ENCODE peak calls at places on chromosomes 13 and 19, in eight cellular contexts. J is fibroblast of the aortic adventitia, N is cardiac muscle cell, R is IMR-90, F is pancreas, W is lower leg skin, A is uterus, K is heart left ventricle. E is an unnamed sample.
A peak's percentile ranks its signal among the peaks of the same experiment; 100 is the strongest.

GRCh38 chr13:74210693-74211393 is 76.6 kb upstream of the KLF12 start:
- DNase-seq in N (peak; percentile 95), F (no peak), W (no peak), J (peak; percentile 100), K (peak; percentile 26), A (no peak), R (peak; percentile 98), E (no peak)

GRCh38 chr13:111201304-111201940 is 86.3 kb downstream of the ARHGEF7 start:
- DNase-seq in W (no peak), R (no peak), N (no peak), A (no peak), K (no peak), J (no peak), F (no peak), E (no peak)

GRCh38 chr19:43678512-43678911 is 8.5 kb upstream of the PLAUR start:
- DNase-seq in R (no peak), W (no peak), F (no peak), J (no peak), K (no peak), A (no peak), N (no peak), E (no peak)

GRCh38 chr19:17555480-17555928 is at the start of gene COLGALT1:
- DNase-seq in W (peak; percentile 98), A (peak; percentile 99), N (peak; percentile 98), R (peak; percentile 94), J (peak; percentile 94), F (peak; percentile 99), K (peak; percentile 99), E (peak; percentile 92)

GRCh38 chr19:2540646-2541454 is 64.9 kb downstream of the GADD45B start:
- DNase-seq in A (peak; percentile 87), K (peak; percentile 94), J (peak; percentile 98), W (peak; percentile 84), R (peak; percentile 97), F (peak; percentile 92), N (peak; percentile 99), E (no peak)

GRCh38 chr13:94122300-94122699 is 357.2 kb downstream of the DCT start:
- DNase-seq in A (no peak), W (no peak), K (no peak), F (no peak), R (no peak), N (no peak), J (no peak), E (no peak)

GRCh38 chr13:102484329-102484728 is 82.5 kb upstream of the FGF14 start:
- DNase-seq in A (no peak), R (peak; percentile 4), N (no peak), F (no peak), J (peak; percentile 13), W (no peak), K (no peak), E (no peak)

GRCh38 chr13:29110003-29110402 is 289.9 kb downstream of the MTUS2 start:
- DNase-seq in R (no peak), K (no peak), F (no peak), N (no peak), W (no peak), A (no peak), J (no peak), E (no peak)

GRCh38 chr13:111491021-111491420 is 170.6 kb downstream of the TEX29 start:
- DNase-seq in J (no peak), A (no peak), R (no peak), N (no peak), K (no peak), F (no peak), W (no peak), E (no peak)

GRCh38 chr19:35639321-35639639 is 2.3 kb upstream of the ETV2 start:
- DNase-seq in N (no peak), J (no peak), F (no peak), R (no peak), K (no peak), A (no peak), W (no peak), E (no peak)

GRCh38 chr13:54198911-54199310 is 1170.3 kb downstream of the OLFM4 start:
- DNase-seq in K (no peak), J (no peak), N (no peak), F (no peak), A (no peak), W (no peak), R (no peak), E (no peak)

GRCh38 chr19:17996826-17997316 is 11.1 kb upstream of the ARRDC2 start:
- DNase-seq in N (peak; percentile 80), K (peak; percentile 83), R (peak; percentile 52), J (peak; percentile 74), W (peak; percentile 79), F (peak; percentile 94), A (peak; percentile 83), E (peak; percentile 18)

GRCh38 chr19:51691122-51692064 is 1.7 kb upstream of the SPACA6 start:
- DNase-seq in K (no peak), J (peak; percentile 70), F (no peak), A (no peak), N (peak; percentile 81), R (peak; percentile 65), W (no peak), E (no peak)

GRCh38 chr19:2341987-2342386 is 13.5 kb downstream of the SPPL2B start:
- DNase-seq in J (no peak), R (no peak), A (no peak), F (peak; percentile 56), N (no peak), W (no peak), K (no peak), E (no peak)

GRCh38 chr19:28932446-28932845 is 280.5 kb downstream of the UQCRFS1 start:
- DNase-seq in J (no peak), R (no peak), F (no peak), K (no peak), A (no peak), N (no peak), W (no peak), E (no peak)

GRCh38 chr13:24270639-24271131 is 38.7 kb upstream of the C1QTNF9 start:
- DNase-seq in K (peak; percentile 85), N (peak; percentile 40), W (peak; percentile 47), J (peak; percentile 61), A (peak; percentile 36), F (peak; percentile 79), R (peak; percentile 47), E (peak; percentile 51)

GRCh38 chr19:5341448-5341820 is 822 bp upstream of the PTPRS start:
- DNase-seq in R (no peak), N (no peak), A (no peak), K (no peak), J (no peak), W (no peak), F (no peak), E (no peak)

GRCh38 chr13:93450226-93450625 is 223.6 kb downstream of the GPC6 start:
- DNase-seq in F (no peak), N (peak; percentile 80), K (no peak), R (peak; percentile 73), W (no peak), A (no peak), J (peak; percentile 40), E (no peak)

GRCh38 chr13:101570410-101570809 is 117.9 kb downstream of the ITGBL1 start:
- DNase-seq in A (no peak), W (no peak), N (no peak), F (no peak), J (peak; percentile 47), R (peak; percentile 23), K (no peak), E (no peak)

GRCh38 chr13:45325806-45326205 is 15.2 kb downstream of the TPT1 start:
- DNase-seq in J (peak; percentile 82), W (no peak), N (peak; percentile 84), A (peak; percentile 28), K (peak; percentile 85), R (peak; percentile 97), F (no peak), E (no peak)

GRCh38 chr19:16406356-16406755 is 65.4 kb downstream of the EPS15L1 start:
- DNase-seq in J (no peak), A (no peak), W (no peak), K (no peak), R (no peak), N (no peak), F (no peak), E (no peak)

GRCh38 chr13:44079413-44080205 is 199.9 kb downstream of the LACC1 start:
- DNase-seq in R (no peak), F (no peak), K (no peak), A (no peak), N (no peak), W (no peak), J (no peak), E (no peak)

GRCh38 chr13:25738797-25739196 is 313.0 kb downstream of the SHISA2 start:
- DNase-seq in J (no peak), R (no peak), K (no peak), N (peak; percentile 15), W (no peak), A (no peak), F (no peak), E (no peak)

GRCh38 chr19:46766569-46767317 is 20.5 kb upstream of the STRN4 start:
- DNase-seq in N (peak; percentile 47), A (no peak), J (peak; percentile 31), K (no peak), R (no peak), F (no peak), W (no peak), E (no peak)

DNA sequence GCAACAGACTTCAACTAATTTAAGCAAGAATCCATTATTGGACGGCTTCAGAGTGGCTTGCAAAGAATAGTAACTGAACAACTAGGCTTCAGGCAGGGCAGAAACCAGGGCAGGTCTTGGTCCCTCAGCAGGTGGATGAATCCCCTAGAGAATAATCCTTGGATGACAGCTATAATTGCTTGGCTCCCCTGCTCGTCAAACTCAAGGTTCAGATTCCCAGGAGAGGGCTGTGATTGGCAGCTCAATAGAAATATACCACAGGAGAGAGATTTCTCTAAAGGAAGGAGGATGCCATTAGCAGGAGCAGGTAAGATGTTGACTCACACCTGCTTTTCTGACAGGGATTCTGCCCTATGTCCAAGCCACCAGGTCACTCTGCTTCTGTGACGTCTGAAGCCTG is 89.6 kb upstream of the PCDH8 start:
- DNase-seq in A (no peak), K (no peak), N (no peak), R (no peak), W (no peak), F (no peak), J (no peak), E (no peak)
- H3K4me3 ChIP-seq in A (no peak overlapping the region), K (no peak overlapping the region), N (no peak overlapping the region), R (no peak overlapping the region), W (no peak overlapping the region), F (no peak overlapping the region), J (no peak overlapping the region), E (no peak overlapping the region)

GRCh38 chr19:13872695-13873389 is 4.1 kb upstream of the NANOS3 start:
- DNase-seq in N (no peak), K (peak; percentile 50), J (no peak), F (peak; percentile 74), A (no peak), W (no peak), R (no peak), E (no peak)
- TF ChIP-seq CTCF in N (peak; percentile 29), K (no peak), J (no peak), F (no peak), A (no peak), W (no peak), R (no peak), E (peak; percentile 23)

DNA sequence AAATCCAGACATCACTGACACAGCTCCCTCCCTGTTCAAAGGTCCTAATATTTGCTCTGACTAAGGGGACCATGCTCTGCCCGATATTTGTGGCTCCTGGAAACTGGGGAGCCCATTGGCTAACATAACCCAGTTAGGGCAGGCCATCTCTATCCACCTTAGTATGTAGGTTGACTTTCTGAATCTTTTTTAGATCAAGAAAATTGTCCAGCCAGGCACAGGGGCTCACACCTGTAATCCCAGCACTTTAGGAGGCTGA is 3.4 kb upstream of the CDX2 start:
- DNase-seq in F (no peak), K (no peak), A (no peak), N (no peak), W (no peak), R (no peak), J (no peak), E (no peak)
- H3K4me3 ChIP-seq in F (no peak overlapping the region), K (no peak overlapping the region), A (no peak overlapping the region), N (no peak overlapping the region), W (no peak overlapping the region), R (no peak overlapping the region), J (no peak overlapping the region), E (no peak overlapping the region)

GRCh38 chr19:21434967-21435544 is 38.1 kb downstream of the ZNF493 start:
- DNase-seq in N (no peak), F (no peak), A (no peak), K (no peak), R (no peak), J (no peak), W (no peak), E (no peak)
- TF ChIP-seq CTCF in N (no peak), F (no peak), A (no peak), K (no peak), R (no peak), J (no peak), W (no peak), E (no peak)